ENCODE peak calls at places on chromosomes 6 and 20, in six cellular contexts. V is activated B cell treated with CpG ODN at 0.5 μM for 24 hours; A is SK-N-SH; P is NCI-H1048; L is CD4-positive, CD25-positive, alpha-beta regulatory T cell; M is fibroblast of mammary gland. X is an unnamed sample.

GRCh38 chr6:134240664-134241431 is 77.1 kb downstream of the SGK1 start:
- DNase-seq in V (peak; percentile 37), A (no peak), P (no peak), L (peak; percentile 97), M (no peak), X (peak; percentile 56)

GRCh38 chr20:48659888-48660287 is 167.9 kb downstream of the PREX1 start:
- DNase-seq in V (no peak), A (no peak), P (no peak), L (no peak), M (no peak), X (no peak)

GRCh38 chr6:112044856-112045255 is 9.0 kb upstream of the CCN6 start:
- DNase-seq in V (no peak), A (no peak), P (no peak), L (no peak), M (peak; percentile 82), X (no peak)

GRCh38 chr6:3813150-3813780 is 35.9 kb upstream of the FAM50B start:
- DNase-seq in V (no peak), A (no peak), P (no peak), L (no peak), M (no peak), X (no peak)

GRCh38 chr6:84191802-84192201 is 35.6 kb downstream of the CEP162 start:
- DNase-seq in V (no peak), A (no peak), P (no peak), L (no peak), M (no peak), X (no peak)

GRCh38 chr6:85449818-85450577 is at the start of gene NT5E:
- DNase-seq in V (peak; percentile 67), A (peak; percentile 90), P (no peak), L (peak; percentile 41), M (peak; percentile 75), X (peak; percentile 7)

GRCh38 chr6:114119056-114119455 is 148.1 kb upstream of the HDAC2 start:
- DNase-seq in V (no peak), A (no peak), P (no peak), L (no peak), M (no peak), X (no peak)

GRCh38 chr6:23784313-23784919 is 341.6 kb upstream of the NRSN1 start:
- DNase-seq in V (no peak), A (no peak), P (no peak), L (no peak), M (peak; percentile 10), X (no peak)

GRCh38 chr6:156851447-156851846 is 74.3 kb downstream of the ARID1B start:
- DNase-seq in V (no peak), A (no peak), P (no peak), L (no peak), M (no peak), X (no peak)

GRCh38 chr20:50913976-50914375 is 17.3 kb downstream of the ADNP start:
- DNase-seq in V (no peak), A (no peak), P (no peak), L (peak; percentile 21), M (peak; percentile 88), X (no peak)

GRCh38 chr20:48502758-48503157 is 325.0 kb downstream of the PREX1 start:
- DNase-seq in V (no peak), A (no peak), P (no peak), L (no peak), M (no peak), X (no peak)

GRCh38 chr6:43917878-43918382 is 147.9 kb downstream of the VEGFA start:
- DNase-seq in V (no peak), A (no peak), P (no peak), L (no peak), M (peak; percentile 85), X (no peak)

GRCh38 chr6:150840185-150840584 is 25.3 kb upstream of the MTHFD1L start:
- DNase-seq in V (no peak), A (no peak), P (no peak), L (no peak), M (no peak), X (no peak)

GRCh38 chr6:105363100-105363754 is 39.7 kb downstream of the PREP start:
- DNase-seq in V (no peak), A (peak; percentile 28), P (no peak), L (no peak), M (peak; percentile 59), X (no peak)

GRCh38 chr6:129243377-129243776 is 360.4 kb downstream of the LAMA2 start:
- DNase-seq in V (no peak), A (no peak), P (no peak), L (no peak), M (no peak), X (no peak)

GRCh38 chr6:169838291-169839028 is 87.0 kb downstream of the ERMARD start:
- DNase-seq in V (no peak), A (peak; percentile 85), P (no peak), L (no peak), M (no peak), X (no peak)

GRCh38 chr6:48099713-48100675 is 11.0 kb downstream of the PTCHD4 start:
- DNase-seq in V (no peak), A (no peak), P (no peak), L (no peak), M (no peak), X (no peak)